ENCODE peak calls at places on chromosomes 3 and 15, in four cellular contexts. L is A549, W is astrocyte of the spinal cord, I is GM12865. O is an unnamed sample.

GRCh38 chr15:69300129-69300588 is 1.4 kb downstream of the PAQR5 start:
- DNase-seq in W (no peak), I (no peak), L (peak; percentile 46), O (no peak)

GRCh38 chr3:117606860-117607259 is 897.3 kb downstream of the TUSC7 start:
- DNase-seq in I (no peak), W (no peak), L (no peak), O (no peak)

GRCh38 chr15:75024102-75024636 is 779 bp downstream of the PPCDC start:
- DNase-seq in W (no peak), L (peak; percentile 33), I (peak; percentile 66), O (peak; percentile 31)

GRCh38 chr3:185959609-185960517 is 22.0 kb upstream of the TRA2B start:
- DNase-seq in L (peak; percentile 82), I (no peak), W (peak; percentile 77), O (no peak)

GRCh38 chr3:127044996-127045395 is 62.1 kb downstream of the PLXNA1 start:
- DNase-seq in W (no peak), I (no peak), L (peak; percentile 13), O (no peak)

GRCh38 chr15:65460948-65461347 is 38.2 kb upstream of the IGDCC4 start:
- DNase-seq in L (no peak), W (no peak), I (peak; percentile 41), O (no peak)

GRCh38 chr3:113018461-113019181 is 27.8 kb downstream of the GTPBP8 start:
- DNase-seq in W (peak; percentile 15), I (peak; percentile 27), L (no peak), O (no peak)

GRCh38 chr3:165895919-165896318 is 58.7 kb upstream of the BCHE start:
- DNase-seq in I (peak; percentile 24), L (peak; percentile 29), W (no peak), O (no peak)

GRCh38 chr3:186640473-186640818 is 247 bp downstream of the FETUB start:
- DNase-seq in I (no peak), L (peak; percentile 12), W (peak; percentile 43), O (no peak)

GRCh38 chr3:34703058-34703457 is 904.6 kb downstream of the PDCD6IP start:
- DNase-seq in I (no peak), L (no peak), W (no peak), O (no peak)

GRCh38 chr15:81015595-81016252 is 15.0 kb downstream of the TLNRD1 start:
- DNase-seq in I (no peak), W (no peak), L (no peak), O (no peak)

GRCh38 chr15:37788767-37789391 is 145.6 kb upstream of the TMCO5A start:
- DNase-seq in L (no peak), W (no peak), I (no peak), O (no peak)

GRCh38 chr15:37791693-37792092 is 142.7 kb upstream of the TMCO5A start:
- DNase-seq in W (no peak), I (no peak), L (no peak), O (no peak)

GRCh38 chr15:37788330-37788729 is 146.1 kb upstream of the TMCO5A start:
- DNase-seq in I (no peak), W (no peak), L (no peak), O (no peak)

GRCh38 chr15:37789881-37790280 is 144.6 kb upstream of the TMCO5A start:
- DNase-seq in L (no peak), W (peak; percentile 77), I (no peak), O (no peak)

DNA sequence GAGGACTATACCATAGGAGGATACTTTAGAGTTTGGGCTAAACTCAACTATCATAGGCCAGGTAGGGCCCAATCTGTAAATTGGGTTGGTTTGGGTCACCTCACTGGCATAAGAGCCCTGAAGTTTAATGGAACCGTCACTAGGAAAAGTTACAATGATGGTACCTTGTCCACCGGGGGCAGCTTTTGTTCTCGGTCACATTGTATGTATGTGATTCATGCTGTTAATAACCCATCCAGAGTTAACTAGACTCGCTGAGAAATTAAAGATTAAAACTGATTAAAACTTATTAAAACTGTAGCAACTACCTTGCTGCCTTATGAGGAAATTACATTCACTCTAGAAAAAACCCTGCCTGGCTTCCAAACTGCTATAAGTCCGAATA is 145.1 kb upstream of the TMCO5A start:
- DNase-seq in I (no peak), W (peak; percentile 24), L (no peak), O (no peak)
- TF ChIP-seq CTCF in I (no peak), W (peak; percentile 5), L (no peak), O (no peak)

DNA sequence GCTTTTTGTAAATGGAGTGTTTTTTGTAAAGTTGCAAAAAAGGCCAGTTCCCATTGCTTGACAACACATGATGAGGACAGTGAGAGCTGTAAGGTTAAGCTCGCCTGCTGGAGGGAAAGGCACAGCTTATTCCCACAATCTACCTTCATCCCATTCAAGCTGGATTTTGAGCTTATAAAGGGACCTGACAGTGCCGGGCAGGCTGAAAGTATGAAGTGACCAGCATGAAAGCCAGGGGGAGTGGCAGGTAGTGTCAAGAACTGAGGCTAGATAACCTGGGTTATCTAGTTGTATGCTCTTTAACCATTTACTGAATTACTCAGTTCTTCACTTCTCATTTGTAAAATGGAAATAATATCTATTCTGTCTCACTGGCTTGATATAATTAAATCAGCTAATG is 52.3 kb upstream of the KPNA4 start:
- DNase-seq in I (no peak), W (no peak), L (peak; percentile 9), O (no peak)
- TF ChIP-seq CTCF in I (no peak), W (no peak), L (no peak), O (no peak)

GRCh38 chr3:12139111-12139511 is 19.6 kb downstream of the TIMP4 start:
- DNase-seq in L (peak; percentile 68), I (peak; percentile 40), W (peak; percentile 74), O (no peak)
- TF ChIP-seq CTCF in L (peak; percentile 67), I (peak; percentile 34), W (peak; percentile 70), O (no peak)

DNA sequence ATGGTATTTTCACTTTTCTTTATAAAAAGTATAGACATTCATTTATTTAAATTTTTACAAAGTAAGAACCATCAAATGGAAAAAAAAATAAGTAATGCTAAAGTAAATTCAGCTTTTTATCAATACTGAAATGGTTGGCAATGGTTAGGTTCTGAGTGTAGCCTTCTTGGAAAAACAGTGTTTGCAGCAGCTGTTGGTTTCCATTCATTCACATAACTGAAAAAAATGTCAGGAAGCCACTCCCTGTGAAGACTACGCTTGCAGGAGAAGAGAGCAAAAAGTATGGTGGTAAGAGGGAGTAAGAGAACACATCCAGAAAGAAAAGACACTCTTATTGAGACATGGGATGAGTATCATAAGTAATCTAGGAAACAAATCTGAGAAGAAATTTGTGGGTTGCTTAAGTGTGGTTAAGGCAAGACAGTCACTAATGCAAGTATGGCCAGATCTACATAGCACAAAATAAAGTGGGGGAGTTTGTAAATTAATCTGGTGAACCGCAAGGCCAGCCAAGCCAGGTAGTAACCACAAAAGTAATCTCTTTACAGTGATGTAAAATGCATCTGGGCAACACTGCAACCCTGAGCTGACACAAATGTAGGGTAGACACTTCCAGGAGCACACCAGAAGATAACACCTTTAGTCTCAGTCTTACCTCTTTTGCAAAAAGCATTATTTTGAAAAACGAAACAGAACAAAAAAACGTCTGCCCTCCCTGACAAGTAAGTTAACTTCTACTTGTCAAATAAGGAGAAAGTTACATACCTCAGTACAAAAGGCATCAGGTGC is 133.7 kb downstream of the IGSF11 start:
- DNase-seq in W (no peak), I (no peak), L (no peak), O (no peak)
- TF ChIP-seq CTCF in W (no peak), I (no peak), L (no peak), O (no peak)

O was measured in GM20000.